ENCODE peak calls at places on chromosome 18, in eight cellular contexts. U is K562, Z is fibroblast of lung, L is H9, A is GM23248, G is neuronal stem cell, D is PC-3, M is HCT116. B is an unnamed sample.

GRCh38 chr18:5618037-5618688 is 74.4 kb upstream of the EPB41L3 start:
- DNase-seq in U (no peak), Z (no peak), L (no peak), A (no peak), G (no peak), D (no peak), M (no peak), B (no peak)

GRCh38 chr18:13435596-13436333 is 217.2 kb downstream of the LDLRAD4 start:
- DNase-seq in U (no peak), Z (peak; percentile 91), L (no peak), A (peak; percentile 87), G (no peak), D (peak; percentile 65), M (no peak), B (no peak)

GRCh38 chr18:78622251-78622953 is 357.2 kb upstream of the SALL3 start:
- DNase-seq in U (no peak), Z (no peak), L (no peak), A (no peak), G (no peak), D (no peak), M (no peak), B (no peak)

GRCh38 chr18:41690332-41691110 is 264.5 kb upstream of the PIK3C3 start:
- DNase-seq in U (no peak), Z (peak; percentile 79), L (no peak), A (no peak), G (no peak), D (no peak), M (no peak), B (no peak)

GRCh38 chr18:68454511-68455228 is 260.2 kb downstream of the TMX3 start:
- DNase-seq in U (no peak), Z (peak; percentile 87), L (no peak), A (peak; percentile 85), G (no peak), D (peak; percentile 36), M (no peak), B (no peak)

GRCh38 chr18:26502834-26503233 is 45.5 kb downstream of the KCTD1 start:
- DNase-seq in U (no peak), Z (no peak), L (no peak), A (no peak), G (no peak), D (no peak), M (no peak), B (no peak)

GRCh38 chr18:13889661-13890060 is 25.7 kb downstream of the MC2R start:
- DNase-seq in U (no peak), Z (peak; percentile 56), L (no peak), A (peak; percentile 27), G (no peak), D (peak; percentile 56), M (no peak), B (no peak)

GRCh38 chr18:69963196-69963595 is 15.5 kb upstream of the CD226 start:
- DNase-seq in U (no peak), Z (no peak), L (no peak), A (no peak), G (no peak), D (no peak), M (no peak), B (no peak)

GRCh38 chr18:60537074-60537473 is 164.5 kb upstream of the MC4R start:
- DNase-seq in U (no peak), Z (no peak), L (no peak), A (no peak), G (no peak), D (no peak), M (no peak), B (no peak)

GRCh38 chr18:59109375-59109774 is 30.3 kb upstream of the SEC11C start:
- DNase-seq in U (no peak), Z (no peak), L (no peak), A (peak; percentile 26), G (peak; percentile 33), D (no peak), M (no peak), B (no peak)

DNA sequence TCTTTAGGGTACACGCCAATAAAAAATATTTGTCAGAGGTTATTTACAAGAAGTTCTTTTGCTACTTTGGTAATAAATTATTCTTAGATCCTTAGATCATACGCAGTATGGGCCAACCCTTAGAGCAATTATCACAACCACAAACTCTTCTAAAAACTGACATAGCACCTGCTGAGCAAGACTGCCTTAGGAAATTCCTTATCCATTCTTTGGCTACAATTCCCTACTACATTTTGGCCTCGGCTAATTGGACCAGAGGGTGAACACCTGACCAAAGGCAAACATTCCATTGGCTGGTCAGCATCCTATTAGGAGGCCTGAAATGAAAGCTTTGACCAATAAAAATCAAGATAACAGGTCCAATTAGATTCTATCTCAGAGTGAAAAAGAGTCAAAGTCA is 147.6 kb upstream of the CCDC68 start:
- DNase-seq in U (no peak), Z (no peak), L (no peak), A (no peak), G (no peak), D (no peak), M (no peak), B (no peak)
- H3K4me1 ChIP-seq in U (no peaks in the 10 kb centered on the region), Z (no peaks in the 10 kb centered on the region), L (peaks cover 2% of the 10 kb centered on the region), A (no peaks in the 10 kb centered on the region), G (no peaks in the 10 kb centered on the region), D (peaks cover under 1% of the 10 kb centered on the region), M (no peaks in the 10 kb centered on the region), B (no peaks in the 10 kb centered on the region)

GRCh38 chr18:49017813-49018552 is 67.2 kb upstream of the SMAD7 start:
- DNase-seq in U (no peak), Z (no peak), L (no peak), A (no peak), G (no peak), D (no peak), M (no peak), B (no peak)

GRCh38 chr18:49018553-49018943 is 67.8 kb upstream of the SMAD7 start:
- DNase-seq in U (no peak), Z (no peak), L (no peak), A (no peak), G (no peak), D (no peak), M (no peak), B (no peak)

GRCh38 chr18:49019446-49020045 is 68.8 kb upstream of the SMAD7 start:
- DNase-seq in U (no peak), Z (peak; percentile 25), L (no peak), A (no peak), G (no peak), D (no peak), M (no peak), B (no peak)

GRCh38 chr18:49020129-49020528 is 69.4 kb upstream of the SMAD7 start:
- DNase-seq in U (no peak), Z (no peak), L (peak; percentile 22), A (no peak), G (no peak), D (no peak), M (no peak), B (no peak)

DNA sequence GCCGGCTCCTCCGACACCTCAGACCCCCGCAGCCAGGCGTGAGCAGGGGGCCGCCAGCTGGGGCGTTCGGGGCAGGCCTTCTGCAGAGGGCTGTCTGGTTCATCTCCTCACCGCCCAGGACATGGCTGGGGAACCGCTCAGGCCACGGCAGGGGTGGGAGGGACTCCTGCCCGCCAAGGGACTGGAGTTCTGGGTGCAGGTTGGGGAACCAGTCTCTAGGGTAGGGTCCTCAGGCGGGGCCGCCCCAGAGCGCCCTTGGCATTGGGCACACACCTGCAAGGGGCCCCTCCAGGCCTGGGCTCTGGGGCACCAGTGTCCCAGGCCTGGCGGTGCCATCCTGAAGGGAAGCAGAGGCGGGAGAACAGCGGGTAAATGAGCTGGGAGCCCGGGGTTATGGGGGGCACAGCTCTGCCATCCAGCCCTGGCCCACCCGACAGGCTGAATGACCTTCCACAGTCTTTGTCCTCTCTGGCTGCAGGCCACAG is 68.2 kb upstream of the SMAD7 start:
- DNase-seq in U (no peak), Z (no peak), L (no peak), A (no peak), G (no peak), D (no peak), M (no peak), B (no peak)
- H3K9ac ChIP-seq in U (no peak overlapping the region), Z (no peak overlapping the region), L (no peak overlapping the region), A (no peak overlapping the region), G (no peak overlapping the region), D (no peak overlapping the region), M (no peak overlapping the region), B (no peak overlapping the region)

GRCh38 chr18:30403278-30403677 is 639.3 kb downstream of the DSC3 start:
- DNase-seq in U (no peak), Z (no peak), L (no peak), A (no peak), G (no peak), D (no peak), M (no peak), B (no peak)
- H2AFZ ChIP-seq in U (peak overlapping the region; percentile 7), Z (no peak overlapping the region), L (no peak overlapping the region), A (no peak overlapping the region), G (no peak overlapping the region), D (no peak overlapping the region), M (no peak overlapping the region), B (no peak overlapping the region)

DNA sequence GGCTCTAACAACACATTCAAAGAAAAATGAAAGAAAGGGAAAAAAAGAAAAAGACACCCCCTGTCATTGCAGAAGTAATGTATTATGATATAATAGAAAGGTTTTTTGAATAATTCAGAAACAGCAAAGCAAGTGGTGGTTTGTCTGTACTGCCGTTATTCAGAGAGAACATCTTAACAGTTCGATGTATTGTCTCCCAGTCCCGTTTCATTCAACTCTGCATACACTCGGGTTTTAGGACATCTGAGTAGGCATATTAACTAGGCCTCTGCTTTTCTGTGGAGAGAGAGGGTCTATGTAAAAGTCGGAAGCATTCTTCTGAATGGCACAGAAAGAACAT is 77.6 kb upstream of the TXNDC2 start:
- DNase-seq in U (no peak), Z (no peak), L (no peak), A (peak; percentile 24), G (no peak), D (no peak), M (no peak), B (no peak)
- H3K4me1 ChIP-seq in U (peaks cover 46% of the 10 kb centered on the region), Z (peaks cover 15% of the 10 kb centered on the region), L (peaks cover 7% of the 10 kb centered on the region), A (peaks cover 15% of the 10 kb centered on the region), G (peaks cover 37% of the 10 kb centered on the region), D (peaks cover 11% of the 10 kb centered on the region), M (peaks cover 14% of the 10 kb centered on the region), B (no peaks in the 10 kb centered on the region)